ENCODE peak calls at places on chromosome 3, in six cellular contexts. C is kidney glomerular epithelial cell; O is amniotic stem cell; M is NCI-H1092 treated with DMSO at 0.1 percent for 48 hours; K is adrenal gland; R is activated CD4-positive, alpha-beta T cell treated with anti-CD3 and anti-CD28 coated beads, Interleukin-2, amount 50 U/mL, for 24 hours. P is an unnamed sample.

GRCh38 chr3:107963581-107963980 is 127.2 kb downstream of the CD47 start:
- DNase-seq in M (no peak), C (no peak), R (no peak), O (no peak), K (no peak), P (no peak)

GRCh38 chr3:57852896-57853295 is 96.8 kb downstream of the SLMAP start:
- DNase-seq in O (no peak), M (peak; percentile 3), R (no peak), K (no peak), C (peak; percentile 59), P (no peak)

GRCh38 chr3:140296796-140297352 is 361.9 kb downstream of the CLSTN2 start:
- DNase-seq in M (no peak), C (no peak), R (no peak), O (peak; percentile 30), K (peak; percentile 15), P (no peak)

GRCh38 chr3:123818324-123818920 is 65.7 kb downstream of the MYLK start:
- DNase-seq in O (no peak), M (no peak), C (no peak), K (no peak), R (no peak), P (no peak)

GRCh38 chr3:195179782-195180489 is 91.0 kb downstream of the XXYLT1 start:
- DNase-seq in M (no peak), R (no peak), K (no peak), O (no peak), C (no peak), P (no peak)

GRCh38 chr3:31639828-31640227 is 107.1 kb downstream of the STT3B start:
- DNase-seq in M (no peak), O (no peak), C (no peak), K (no peak), R (no peak), P (no peak)

GRCh38 chr3:154430014-154430413 is at the start of gene GPR149:
- DNase-seq in K (no peak), M (no peak), R (no peak), C (no peak), O (no peak), P (peak; percentile 37)

GRCh38 chr3:21894459-21895083 is 143.6 kb upstream of the ZNF385D start:
- DNase-seq in C (peak; percentile 39), K (no peak), O (no peak), R (no peak), M (no peak), P (peak; percentile 7)

GRCh38 chr3:63975705-63976104 is 47.6 kb downstream of the PSMD6 start:
- DNase-seq in O (no peak), R (no peak), C (no peak), M (no peak), K (peak; percentile 71), P (no peak)

P was measured in nephron progenitor cell.